ENCODE peak calls at places on chromosomes 7 and 10, in six cellular contexts. One of them, this sample, is unnamed.

GRCh38 chr7:722847-723246 is 3.7 kb upstream of the DNAAF5 start:
- DNase-seq in IMR-90: no peak
- DNase-seq in GM23248: no peak
- DNase-seq in CD4-positive, alpha-beta T cell: no peak
- DNase-seq in brain microvascular endothelial cell: no peak
- DNase-seq in fibroblast of lung: no peak
- DNase-seq in this sample: no peak

GRCh38 chr7:114662002-114662677 is 247.5 kb downstream of the FOXP2 start:
- DNase-seq in IMR-90: no peak
- DNase-seq in brain microvascular endothelial cell: no peak
- DNase-seq in fibroblast of lung: no peak
- DNase-seq in CD4-positive, alpha-beta T cell: no peak
- DNase-seq in GM23248: no peak
- DNase-seq in this sample: no peak

GRCh38 chr10:32347363-32347735 is 391 bp upstream of the EPC1 start:
- DNase-seq in IMR-90: no peak
- DNase-seq in CD4-positive, alpha-beta T cell: no peak
- DNase-seq in GM23248: no peak
- DNase-seq in brain microvascular endothelial cell: no peak
- DNase-seq in fibroblast of lung: no peak
- DNase-seq in this sample: no peak

GRCh38 chr10:22984066-22984465 is 56.2 kb downstream of the ARMC3 start:
- DNase-seq in fibroblast of lung: peak
- DNase-seq in GM23248: peak
- DNase-seq in IMR-90: no peak
- DNase-seq in CD4-positive, alpha-beta T cell: no peak
- DNase-seq in brain microvascular endothelial cell: no peak
- DNase-seq in this sample: no peak

GRCh38 chr7:135282621-135283295 is 49.1 kb downstream of the STRA8 start:
- DNase-seq in brain microvascular endothelial cell: peak
- DNase-seq in GM23248: peak
- DNase-seq in CD4-positive, alpha-beta T cell: peak
- DNase-seq in IMR-90: no peak
- DNase-seq in fibroblast of lung: no peak
- DNase-seq in this sample: no peak

GRCh38 chr10:97336446-97336845 is 1.9 kb upstream of the FRAT2 start:
- DNase-seq in GM23248: peak
- DNase-seq in brain microvascular endothelial cell: no peak
- DNase-seq in IMR-90: peak
- DNase-seq in CD4-positive, alpha-beta T cell: no peak
- DNase-seq in fibroblast of lung: no peak
- DNase-seq in this sample: no peak

GRCh38 chr10:33799281-33799943 is 464.9 kb upstream of the NRP1 start:
- DNase-seq in fibroblast of lung: no peak
- DNase-seq in GM23248: no peak
- DNase-seq in brain microvascular endothelial cell: no peak
- DNase-seq in IMR-90: no peak
- DNase-seq in CD4-positive, alpha-beta T cell: no peak
- DNase-seq in this sample: no peak

GRCh38 chr7:45625714-45626440 is 51.7 kb downstream of the ADCY1 start:
- DNase-seq in fibroblast of lung: no peak
- DNase-seq in brain microvascular endothelial cell: no peak
- DNase-seq in IMR-90: no peak
- DNase-seq in GM23248: peak
- DNase-seq in CD4-positive, alpha-beta T cell: no peak
- DNase-seq in this sample: no peak

GRCh38 chr10:3106908-3107425 is 39.6 kb downstream of the PFKP start:
- DNase-seq in GM23248: peak
- DNase-seq in brain microvascular endothelial cell: peak
- DNase-seq in fibroblast of lung: no peak
- DNase-seq in CD4-positive, alpha-beta T cell: no peak
- DNase-seq in IMR-90: no peak
- DNase-seq in this sample: no peak

GRCh38 chr10:24483701-24484100 is 240.0 kb downstream of the ARHGAP21 start:
- DNase-seq in fibroblast of lung: peak
- DNase-seq in brain microvascular endothelial cell: peak
- DNase-seq in IMR-90: peak
- DNase-seq in CD4-positive, alpha-beta T cell: no peak
- DNase-seq in GM23248: peak
- DNase-seq in this sample: no peak

GRCh38 chr7:121279060-121279620 is 49.7 kb upstream of the WNT16 start:
- DNase-seq in GM23248: no peak
- DNase-seq in CD4-positive, alpha-beta T cell: no peak
- DNase-seq in brain microvascular endothelial cell: peak
- DNase-seq in IMR-90: no peak
- DNase-seq in fibroblast of lung: no peak
- DNase-seq in this sample: no peak

GRCh38 chr7:100801833-100802568 is 25.3 kb downstream of the EPHB4 start:
- DNase-seq in fibroblast of lung: peak
- DNase-seq in GM23248: peak
- DNase-seq in CD4-positive, alpha-beta T cell: no peak
- DNase-seq in brain microvascular endothelial cell: peak
- DNase-seq in IMR-90: peak
- DNase-seq in this sample: no peak

DNA sequence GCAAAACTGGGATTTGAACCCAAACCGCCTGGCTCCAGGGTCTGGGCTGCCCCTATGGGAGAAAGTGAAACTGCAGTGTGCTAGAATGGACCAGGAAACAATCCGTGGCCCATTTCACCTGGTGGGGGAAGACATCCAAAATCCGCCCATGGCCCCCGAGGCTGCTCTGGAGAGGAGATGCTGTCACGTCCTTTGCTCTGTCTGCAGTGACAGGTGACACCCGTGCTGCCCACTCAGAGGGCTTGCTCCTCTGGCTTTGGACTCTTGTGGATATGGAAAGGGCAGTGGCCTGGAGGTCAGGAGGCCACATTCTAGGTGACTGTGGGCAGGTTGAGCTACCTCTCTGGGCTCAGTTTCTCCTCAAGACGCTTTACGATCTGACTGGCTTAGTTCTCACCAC is 151.2 kb upstream of the GPR26 start:
- DNase-seq in brain microvascular endothelial cell: no peak
- DNase-seq in fibroblast of lung: no peak
- DNase-seq in CD4-positive, alpha-beta T cell: no peak
- DNase-seq in GM23248: no peak
- DNase-seq in IMR-90: no peak
- DNase-seq in this sample: no peak
- H3K27ac ChIP-seq in brain microvascular endothelial cell: no peak
- H3K27ac ChIP-seq in fibroblast of lung: no peak
- H3K27ac ChIP-seq in CD4-positive, alpha-beta T cell: no peak
- H3K27ac ChIP-seq in GM23248: no peak
- H3K27ac ChIP-seq in IMR-90: no peak
- H3K27ac ChIP-seq in this sample: no peak

DNA sequence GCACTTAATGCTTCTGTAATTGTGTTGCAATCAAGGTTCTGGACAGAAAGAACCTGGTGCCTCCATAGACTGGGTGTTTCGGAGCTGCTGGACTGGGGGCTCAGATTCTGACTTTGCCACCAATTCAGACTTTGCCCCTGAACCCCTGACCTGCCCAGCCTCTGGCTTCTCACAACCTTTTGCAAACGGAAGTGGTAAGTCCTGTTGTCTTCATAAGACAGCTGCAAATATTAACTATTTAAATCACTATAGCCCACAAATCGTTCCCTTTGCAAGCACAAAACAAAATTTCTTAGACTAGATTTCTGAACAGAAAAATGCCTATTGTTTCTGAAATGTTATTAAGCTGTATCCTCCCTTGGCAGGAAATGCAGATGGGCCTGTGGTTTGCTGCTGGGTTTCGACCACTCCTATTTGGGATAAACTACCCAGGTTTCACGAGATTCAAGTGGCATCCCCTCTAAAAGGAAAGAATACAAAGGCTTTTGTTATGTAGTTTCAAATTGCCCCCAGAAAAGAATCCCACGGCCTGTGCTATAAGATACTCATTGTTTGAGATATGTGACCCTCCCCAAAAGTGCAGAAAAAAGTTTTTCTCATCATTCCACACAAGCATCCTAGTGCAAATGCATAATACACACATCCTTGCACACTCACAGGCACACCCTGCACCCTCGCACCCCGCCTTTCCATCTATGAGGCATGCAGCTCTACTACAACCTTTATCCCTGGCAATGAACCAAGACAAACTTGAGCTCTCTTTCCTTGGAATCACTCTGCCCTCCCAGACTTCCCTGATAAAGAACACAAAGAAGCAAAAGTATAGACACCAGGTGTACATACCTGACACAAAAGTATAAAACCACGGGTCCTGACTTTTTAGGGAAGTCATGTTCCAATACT is 209.1 kb downstream of the PRPF18 start:
- DNase-seq in GM23248: no peak
- DNase-seq in brain microvascular endothelial cell: no peak
- DNase-seq in fibroblast of lung: no peak
- DNase-seq in CD4-positive, alpha-beta T cell: no peak
- DNase-seq in IMR-90: no peak
- DNase-seq in this sample: no peak
- H3K27ac ChIP-seq in GM23248: no peak
- H3K27ac ChIP-seq in brain microvascular endothelial cell: no peak
- H3K27ac ChIP-seq in fibroblast of lung: no peak
- H3K27ac ChIP-seq in CD4-positive, alpha-beta T cell: peak
- H3K27ac ChIP-seq in IMR-90: no peak
- H3K27ac ChIP-seq in this sample: no peak

GRCh38 chr10:47325303-47326291 is 3.3 kb downstream of the GDF2 start:
- DNase-seq in IMR-90: no peak
- DNase-seq in GM23248: no peak
- DNase-seq in fibroblast of lung: no peak
- DNase-seq in brain microvascular endothelial cell: no peak
- DNase-seq in CD4-positive, alpha-beta T cell: no peak
- DNase-seq in this sample: no peak

GRCh38 chr10:47321521-47322195 is 596 bp upstream of the GDF2 start:
- DNase-seq in GM23248: no peak
- DNase-seq in fibroblast of lung: no peak
- DNase-seq in brain microvascular endothelial cell: no peak
- DNase-seq in IMR-90: no peak
- DNase-seq in CD4-positive, alpha-beta T cell: no peak
- DNase-seq in this sample: no peak

GRCh38 chr10:47323087-47323486 is 833 bp downstream of the GDF2 start:
- DNase-seq in brain microvascular endothelial cell: no peak
- DNase-seq in fibroblast of lung: no peak
- DNase-seq in IMR-90: no peak
- DNase-seq in GM23248: no peak
- DNase-seq in CD4-positive, alpha-beta T cell: no peak
- DNase-seq in this sample: no peak

GRCh38 chr10:47322300-47323061 is at the start of gene GDF2:
- DNase-seq in fibroblast of lung: no peak
- DNase-seq in brain microvascular endothelial cell: no peak
- DNase-seq in IMR-90: no peak
- DNase-seq in GM23248: no peak
- DNase-seq in CD4-positive, alpha-beta T cell: no peak
- DNase-seq in this sample: no peak

DNA sequence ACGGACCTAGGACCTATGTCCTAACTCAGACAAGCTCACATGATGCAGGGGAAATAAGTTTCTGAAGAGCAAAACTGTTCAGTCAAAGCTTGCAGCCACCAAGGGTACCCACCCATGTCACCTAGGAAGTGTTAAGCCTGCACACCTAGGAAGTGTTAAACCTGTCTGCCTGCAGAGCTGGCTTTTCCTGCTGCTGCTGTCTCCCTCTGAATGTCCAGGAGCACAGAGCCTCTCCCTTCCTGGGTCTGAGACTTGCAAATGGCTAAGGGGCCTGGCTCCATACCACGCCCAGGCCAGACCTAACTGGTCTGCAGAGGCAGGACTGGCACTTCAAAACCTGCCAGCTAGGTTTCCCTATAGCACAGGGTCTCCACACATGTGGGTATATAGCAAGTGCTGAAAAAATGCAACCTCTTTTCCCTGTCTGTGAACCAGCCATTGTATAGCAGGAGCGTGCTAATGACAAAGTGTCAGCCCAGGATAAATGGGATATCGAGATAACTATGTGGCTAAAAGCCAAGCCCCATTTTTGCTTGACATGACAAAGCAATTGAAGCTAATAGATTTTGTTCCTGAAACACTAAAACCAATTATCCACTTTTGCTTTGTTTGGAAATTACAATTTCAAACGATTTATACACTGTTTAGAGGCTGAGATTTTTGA is 1.5 kb downstream of the GDF2 start:
- DNase-seq in brain microvascular endothelial cell: no peak
- DNase-seq in IMR-90: no peak
- DNase-seq in fibroblast of lung: no peak
- DNase-seq in CD4-positive, alpha-beta T cell: no peak
- DNase-seq in GM23248: no peak
- DNase-seq in this sample: no peak
- H3K27ac ChIP-seq in brain microvascular endothelial cell: no peak
- H3K27ac ChIP-seq in IMR-90: no peak
- H3K27ac ChIP-seq in fibroblast of lung: no peak
- H3K27ac ChIP-seq in CD4-positive, alpha-beta T cell: no peak
- H3K27ac ChIP-seq in GM23248: no peak
- H3K27ac ChIP-seq in this sample: no peak

GRCh38 chr10:121078672-121079102 is 227.5 kb downstream of the WDR11 start:
- DNase-seq in GM23248: no peak
- DNase-seq in CD4-positive, alpha-beta T cell: no peak
- DNase-seq in brain microvascular endothelial cell: no peak
- DNase-seq in fibroblast of lung: no peak
- DNase-seq in IMR-90: no peak
- DNase-seq in this sample: no peak
- H3K27ac ChIP-seq in GM23248: no peak
- H3K27ac ChIP-seq in CD4-positive, alpha-beta T cell: no peak
- H3K27ac ChIP-seq in brain microvascular endothelial cell: no peak
- H3K27ac ChIP-seq in fibroblast of lung: no peak
- H3K27ac ChIP-seq in IMR-90: no peak
- H3K27ac ChIP-seq in this sample: no peak

GRCh38 chr7:128921866-128922440 is 11.4 kb upstream of the KCP start:
- DNase-seq in GM23248: no peak
- DNase-seq in IMR-90: no peak
- DNase-seq in fibroblast of lung: no peak
- DNase-seq in CD4-positive, alpha-beta T cell: no peak
- DNase-seq in brain microvascular endothelial cell: no peak
- DNase-seq in this sample: no peak
- H3K27ac ChIP-seq in GM23248: no peak
- H3K27ac ChIP-seq in IMR-90: no peak
- H3K27ac ChIP-seq in fibroblast of lung: no peak
- H3K27ac ChIP-seq in CD4-positive, alpha-beta T cell: no peak
- H3K27ac ChIP-seq in brain microvascular endothelial cell: no peak
- H3K27ac ChIP-seq in this sample: no peak

DNA sequence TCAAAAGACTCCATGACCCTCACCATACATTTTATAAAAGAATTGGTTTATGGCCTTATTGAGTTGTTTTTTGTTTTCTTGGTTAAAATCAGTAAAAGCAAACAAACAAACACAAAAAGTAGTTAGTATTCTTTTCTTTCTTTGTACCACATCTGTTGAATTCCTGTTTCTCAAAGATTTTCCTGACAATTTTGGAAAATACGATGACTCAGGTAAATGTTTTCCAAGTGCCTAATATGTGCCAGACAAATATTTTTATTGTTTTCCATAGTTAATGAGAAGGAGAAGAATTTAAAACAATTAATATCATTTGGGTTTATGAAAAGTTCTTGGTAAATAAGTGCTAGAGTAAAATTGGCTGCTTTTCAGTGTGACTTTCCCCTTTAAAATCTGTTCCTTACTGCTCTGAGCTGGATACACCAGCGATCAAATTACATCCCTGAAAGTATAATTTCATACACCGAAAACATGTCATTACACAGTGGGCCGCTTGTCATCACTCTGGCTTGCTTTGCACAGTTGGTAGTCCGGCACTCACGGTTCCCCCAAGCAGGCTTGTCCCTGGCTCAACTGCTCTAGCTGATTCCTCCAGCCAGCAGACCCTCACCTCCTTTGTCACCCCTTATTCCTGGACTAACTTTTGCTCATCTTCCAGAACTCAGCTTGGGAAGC is 80.5 kb downstream of the TBXAS1 start:
- DNase-seq in brain microvascular endothelial cell: peak
- DNase-seq in CD4-positive, alpha-beta T cell: no peak
- DNase-seq in IMR-90: peak
- DNase-seq in GM23248: peak
- DNase-seq in fibroblast of lung: peak
- DNase-seq in this sample: no peak
- H3K27ac ChIP-seq in brain microvascular endothelial cell: no peak
- H3K27ac ChIP-seq in CD4-positive, alpha-beta T cell: no peak
- H3K27ac ChIP-seq in IMR-90: peak
- H3K27ac ChIP-seq in GM23248: no peak
- H3K27ac ChIP-seq in fibroblast of lung: no peak
- H3K27ac ChIP-seq in this sample: no peak

GRCh38 chr10:130023454-130024230 is 59.6 kb upstream of the EBF3 start:
- DNase-seq in brain microvascular endothelial cell: no peak
- DNase-seq in fibroblast of lung: no peak
- DNase-seq in IMR-90: no peak
- DNase-seq in CD4-positive, alpha-beta T cell: no peak
- DNase-seq in GM23248: no peak
- DNase-seq in this sample: no peak
- H3K27ac ChIP-seq in brain microvascular endothelial cell: no peak
- H3K27ac ChIP-seq in fibroblast of lung: peak
- H3K27ac ChIP-seq in IMR-90: no peak
- H3K27ac ChIP-seq in CD4-positive, alpha-beta T cell: no peak
- H3K27ac ChIP-seq in GM23248: no peak
- H3K27ac ChIP-seq in this sample: no peak